ENCODE peak calls at places on chromosomes 1 and 21, in five cellular contexts. P is sigmoid colon, E is DND-41, H is NB4, Z is BJ. B is an unnamed sample.

GRCh38 chr1:37721565-37721964 is 29.2 kb downstream of the CDCA8 start:
- DNase-seq in E (no peak), H (peak), P (peak), Z (no peak), B (no peak)

GRCh38 chr1:12125422-12126355 is 41.1 kb upstream of the TNFRSF1B start:
- DNase-seq in P (no peak), H (peak), Z (no peak), E (no peak), B (no peak)

GRCh38 chr1:9028921-9029715 is 2.9 kb upstream of the SLC2A7 start:
- DNase-seq in E (no peak), H (no peak), P (peak), Z (peak), B (no peak)

GRCh38 chr1:41534181-41535076 is 49.9 kb upstream of the EDN2 start:
- DNase-seq in E (no peak), H (no peak), Z (no peak), P (peak), B (no peak)

GRCh38 chr1:181398544-181398943 is 84.8 kb upstream of the CACNA1E start:
- DNase-seq in P (no peak), Z (no peak), E (no peak), H (no peak), B (no peak)

GRCh38 chr1:166597516-166597915 is 241.8 kb upstream of the POGK start:
- DNase-seq in Z (no peak), H (no peak), E (no peak), P (no peak), B (no peak)

GRCh38 chr1:165623624-165624023 is 7.4 kb upstream of the MGST3 start:
- DNase-seq in P (no peak), E (no peak), Z (no peak), H (no peak), B (no peak)

GRCh38 chr21:43716376-43717165 is 2.4 kb upstream of the PDXK start:
- DNase-seq in H (peak), Z (no peak), P (no peak), E (no peak), B (no peak)

GRCh38 chr1:233327938-233328660 is 575 bp downstream of the MAP3K21 start:
- DNase-seq in E (peak), H (peak), Z (no peak), P (no peak), B (no peak)

GRCh38 chr1:10939654-10940450 is 72.6 kb upstream of the TARDBP start:
- DNase-seq in P (no peak), H (peak), Z (no peak), E (peak), B (no peak)

GRCh38 chr1:56301791-56302190 is 277.6 kb downstream of the PLPP3 start:
- DNase-seq in H (no peak), Z (peak), P (no peak), E (no peak), B (peak)

GRCh38 chr1:204702552-204703270 is 17.2 kb upstream of the LRRN2 start:
- DNase-seq in Z (no peak), P (no peak), H (no peak), E (no peak), B (no peak)

GRCh38 chr1:20695503-20695902 is 22.3 kb downstream of the KIF17 start:
- DNase-seq in H (no peak), Z (no peak), E (no peak), P (no peak), B (no peak)

GRCh38 chr1:31725777-31726535 is 22.1 kb upstream of the COL16A1 start:
- DNase-seq in P (no peak), E (no peak), Z (no peak), H (no peak), B (no peak)

GRCh38 chr1:183262628-183263220 is 76.7 kb downstream of the LAMC2 start:
- DNase-seq in Z (no peak), P (no peak), E (no peak), H (no peak), B (no peak)

GRCh38 chr1:34779962-34780361 is 1.1 kb upstream of the GJB3 start:
- DNase-seq in E (no peak), H (no peak), Z (no peak), P (peak), B (no peak)

GRCh38 chr1:34781071-34781843 is at the start of gene GJB3:
- DNase-seq in P (peak), Z (no peak), E (no peak), H (peak), B (no peak)

GRCh38 chr1:34779526-34779925 is 1.5 kb upstream of the GJB3 start:
- DNase-seq in E (no peak), P (peak), H (no peak), Z (no peak), B (no peak)

GRCh38 chr1:34780528-34780927 is 486 bp upstream of the GJB3 start:
- DNase-seq in E (no peak), P (peak), H (no peak), Z (no peak), B (no peak)

DNA sequence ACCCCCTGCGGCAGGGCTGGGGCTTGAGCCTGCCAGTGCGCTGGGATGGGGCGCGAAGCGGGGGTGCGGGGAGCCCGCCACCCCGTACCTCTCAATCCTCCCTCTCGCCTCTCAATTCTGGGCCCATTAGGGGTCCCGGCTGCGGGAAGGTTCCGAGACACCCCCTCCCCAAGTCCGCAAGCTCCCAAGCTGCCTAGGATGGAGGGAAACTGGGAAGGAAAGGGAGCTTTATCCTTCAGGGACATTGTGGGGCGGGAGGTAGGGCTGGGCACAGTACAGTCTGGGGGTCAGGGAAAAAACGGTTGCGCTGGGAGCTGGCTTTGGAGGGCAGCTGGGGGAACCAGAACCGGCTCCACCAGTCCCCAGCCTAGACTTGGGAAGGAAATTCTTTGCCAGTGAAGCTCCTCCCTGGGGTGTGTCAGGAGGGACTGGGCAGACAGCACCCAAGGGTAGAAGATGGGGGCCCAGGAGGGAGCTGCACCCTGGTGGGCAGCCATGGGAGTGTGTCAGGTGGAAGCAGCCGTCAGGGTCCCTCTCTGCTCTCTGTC is 904 bp downstream of the GJB3 start:
- DNase-seq in H (no peak), P (peak), E (no peak), Z (no peak), B (no peak)
- H3K4me3 ChIP-seq in H (no peak), P (no peak), E (no peak), Z (no peak), B (no peak)

GRCh38 chr1:39270368-39270767 is 65.9 kb downstream of the MACF1 start:
- DNase-seq in E (no peak), H (no peak), Z (no peak), P (no peak), B (no peak)

GRCh38 chr1:39269791-39270342 is 65.4 kb downstream of the MACF1 start:
- DNase-seq in H (peak), Z (peak), E (no peak), P (peak), B (peak)

GRCh38 chr1:39268112-39268581 is 63.7 kb downstream of the MACF1 start:
- DNase-seq in P (peak), H (no peak), E (no peak), Z (peak), B (peak)

GRCh38 chr1:39269349-39269748 is 64.9 kb downstream of the MACF1 start:
- DNase-seq in H (no peak), Z (no peak), P (no peak), E (no peak), B (no peak)

DNA sequence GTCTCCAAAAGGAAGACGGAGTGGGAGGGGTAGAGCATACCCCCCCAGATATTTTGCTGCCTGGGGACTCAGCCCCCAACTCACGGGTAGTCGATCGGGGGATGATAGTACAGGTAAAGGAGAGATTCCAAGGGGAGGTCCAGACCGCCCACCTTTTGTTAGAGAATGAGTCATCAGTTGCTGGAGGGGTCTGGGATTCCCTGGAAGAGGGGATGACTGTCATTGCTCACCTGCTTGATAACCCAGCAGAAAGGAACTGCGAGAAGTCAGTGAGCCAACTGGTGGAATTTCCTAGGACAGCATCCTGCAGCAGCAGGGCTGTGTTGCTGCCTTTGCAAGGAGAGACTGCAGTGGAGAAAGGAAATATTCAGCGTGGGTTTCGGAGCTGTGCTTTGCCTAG is 64.4 kb downstream of the MACF1 start:
- DNase-seq in Z (no peak), H (no peak), E (no peak), P (no peak), B (no peak)
- H3K4me3 ChIP-seq in Z (peak), H (no peak), E (no peak), P (peak), B (peak)

DNA sequence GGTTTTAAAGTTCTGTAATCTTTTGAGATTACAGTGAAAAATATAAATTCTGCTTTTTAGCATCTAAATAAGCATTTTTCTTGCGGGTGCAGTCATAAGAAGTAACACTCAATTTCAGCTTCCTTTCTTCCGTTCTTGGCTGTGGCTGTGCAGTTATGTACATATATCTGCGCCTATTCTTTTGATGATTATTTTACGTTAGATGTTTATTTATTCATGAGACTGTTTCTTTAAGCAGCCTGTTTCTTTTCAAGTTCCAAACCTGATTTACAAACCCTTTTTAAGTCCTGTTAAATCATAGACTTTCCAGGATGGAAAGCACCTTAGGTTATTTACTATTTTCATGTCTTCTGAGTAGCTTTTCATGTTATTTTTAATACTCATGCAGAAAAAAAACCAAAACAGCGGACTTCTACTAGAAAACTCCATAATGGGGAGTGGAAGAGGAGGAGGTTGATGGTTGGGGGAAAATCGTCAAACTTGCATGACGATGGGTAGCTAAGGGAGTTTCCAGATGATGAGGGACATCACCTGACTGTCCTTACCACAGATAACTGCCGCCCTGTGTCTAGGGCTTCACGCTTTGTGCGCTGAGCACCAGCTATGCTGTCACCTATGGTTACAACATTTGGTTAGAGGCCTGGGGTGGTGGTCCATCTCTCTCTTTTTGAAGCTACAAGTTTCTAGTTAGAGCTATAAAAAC is 2.6 kb downstream of the PRDM2 start:
- DNase-seq in E (no peak), P (no peak), H (no peak), Z (no peak), B (no peak)
- H3K4me3 ChIP-seq in E (no peak), P (no peak), H (no peak), Z (no peak), B (no peak)

GRCh38 chr21:45109831-45110492 is 35.6 kb downstream of the ADARB1 start:
- DNase-seq in P (no peak), Z (no peak), H (peak), E (peak), B (no peak)
- H3K4me3 ChIP-seq in P (no peak), Z (no peak), H (peak), E (no peak), B (no peak)

GRCh38 chr1:34165422-34165921 is 442 bp upstream of the CSMD2 start:
- DNase-seq in E (no peak), Z (no peak), P (no peak), H (no peak), B (no peak)
- H3K4me3 ChIP-seq in E (no peak), Z (peak), P (no peak), H (no peak), B (peak)

DNA sequence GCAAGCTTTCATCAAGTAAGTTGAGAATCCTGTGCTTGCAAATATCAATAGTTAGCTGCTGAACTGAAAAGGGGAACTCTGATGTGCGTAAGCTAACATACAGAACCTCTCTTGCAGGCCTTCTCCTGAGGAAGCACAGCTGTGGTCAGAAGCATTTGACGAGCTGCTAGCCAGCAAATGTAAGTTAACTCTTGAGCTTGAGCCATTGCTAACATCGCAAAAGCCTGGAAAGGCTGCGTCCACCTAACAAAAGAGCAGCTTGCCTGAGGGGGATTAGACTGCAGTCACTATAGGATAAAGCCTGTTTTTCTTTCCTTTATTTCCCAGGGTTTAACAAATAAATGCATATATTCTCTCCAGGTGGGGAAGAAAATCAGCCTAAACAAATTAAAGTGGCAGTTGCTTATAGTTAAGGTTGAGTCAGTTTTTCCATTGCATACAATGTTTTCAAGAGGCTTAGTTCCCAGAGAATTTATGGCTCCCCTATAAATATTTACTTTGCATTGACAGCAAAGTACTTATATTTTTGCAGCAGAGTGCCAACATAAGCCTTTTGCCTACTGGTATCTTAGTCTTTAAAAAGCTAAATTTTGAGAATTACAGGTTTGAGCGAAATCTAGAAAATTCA is 1.5 kb downstream of the RGS2 start:
- DNase-seq in E (no peak), H (peak), P (peak), Z (no peak), B (no peak)
- H3K4me3 ChIP-seq in E (no peak), H (peak), P (peak), Z (peak), B (peak)

GRCh38 chr1:14441302-14441741 is 157.2 kb upstream of the KAZN start:
- DNase-seq in Z (peak), H (no peak), P (no peak), E (no peak), B (peak)
- H3K4me3 ChIP-seq in Z (no peak), H (no peak), P (no peak), E (no peak), B (no peak)

GRCh38 chr1:86154581-86155060 is 2.0 kb downstream of the COL24A1 start:
- DNase-seq in P (peak), Z (peak), H (peak), E (no peak), B (no peak)
- H3K4me3 ChIP-seq in P (no peak), Z (peak), H (no peak), E (no peak), B (peak)

DNA sequence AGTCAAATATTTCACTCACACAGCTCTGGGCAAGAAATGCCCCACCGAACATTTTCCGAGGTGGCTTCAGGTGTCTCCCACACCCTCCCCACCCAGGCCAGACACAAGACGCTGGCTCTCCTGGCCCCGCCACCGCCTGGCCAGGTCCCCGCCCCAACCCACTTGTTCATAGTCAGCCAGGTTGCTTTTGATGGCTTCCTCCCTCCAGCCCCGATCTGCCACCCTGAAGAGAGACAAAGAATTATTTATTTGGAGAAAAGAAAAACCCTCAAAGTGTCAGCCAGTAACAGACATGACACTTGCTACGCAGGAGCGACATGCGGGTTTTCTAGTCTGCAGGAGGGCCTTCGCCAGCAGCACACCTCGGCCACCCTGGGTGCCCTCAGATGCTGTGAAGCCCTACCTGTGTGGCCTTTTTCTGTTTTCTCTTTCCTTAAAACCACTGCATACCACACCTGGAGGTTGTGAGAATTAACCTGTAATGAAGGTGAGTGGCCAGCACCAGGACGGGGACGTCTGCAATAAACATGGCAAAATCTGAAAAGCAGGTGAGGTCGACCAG is 27.2 kb downstream of the SSBP3 start:
- DNase-seq in P (no peak), H (no peak), Z (no peak), E (no peak), B (no peak)
- H3K4me3 ChIP-seq in P (no peak), H (no peak), Z (no peak), E (no peak), B (no peak)